ENCODE peak calls at places on chromosomes 12 and 14, in eight cellular contexts. C, V, H, F, Q, M, U and R are unnamed samples.

GRCh38 chr14:101478096-101478495 is 83.2 kb upstream of the DIO3 start:
- DNase-seq in F (no peak), U (no peak), C (no peak), M (no peak), Q (no peak), V (no peak), H (no peak), R (no peak)

GRCh38 chr14:91681116-91681515 is 50.8 kb downstream of the CATSPERB start:
- DNase-seq in H (no peak), Q (no peak), V (no peak), U (no peak), M (no peak), C (no peak), F (no peak), R (no peak)

GRCh38 chr12:53060064-53060720 is 10.3 kb downstream of the TNS2 start:
- DNase-seq in M (no peak), Q (no peak), U (no peak), F (no peak), V (no peak), H (peak), C (no peak), R (no peak)

GRCh38 chr14:61486930-61487495 is 165.6 kb downstream of the PRKCH start:
- DNase-seq in M (no peak), Q (no peak), V (no peak), F (no peak), U (no peak), H (no peak), C (no peak), R (no peak)

GRCh38 chr12:57934804-57935203 is 6.6 kb upstream of the ATP23 start:
- DNase-seq in C (no peak), H (no peak), V (no peak), F (no peak), U (no peak), Q (no peak), M (no peak), R (no peak)

GRCh38 chr12:356276-356988 is 32.7 kb downstream of the KDM5A start:
- DNase-seq in C (no peak), U (no peak), H (no peak), M (peak), F (peak), V (no peak), Q (peak), R (peak)

GRCh38 chr12:21745258-21745657 is 29.2 kb downstream of the KCNJ8 start:
- DNase-seq in F (no peak), M (no peak), U (no peak), V (no peak), Q (no peak), C (no peak), H (no peak), R (no peak)

GRCh38 chr12:114694436-114695304 is 10.7 kb upstream of the TBX3 start:
- DNase-seq in U (no peak), V (no peak), C (no peak), F (no peak), M (no peak), Q (no peak), H (no peak), R (peak)

GRCh38 chr14:92456215-92457017 is 57.2 kb upstream of the RIN3 start:
- DNase-seq in C (no peak), M (peak), V (peak), Q (no peak), U (peak), F (peak), H (peak), R (peak)

GRCh38 chr12:21710944-21711343 is 53.3 kb upstream of the LDHB start:
- DNase-seq in H (no peak), Q (peak), M (no peak), C (no peak), V (no peak), F (peak), U (no peak), R (no peak)

GRCh38 chr12:102399653-102400052 is 80.7 kb downstream of the IGF1 start:
- DNase-seq in F (no peak), V (no peak), Q (no peak), C (no peak), U (no peak), H (no peak), M (no peak), R (no peak)

GRCh38 chr14:36818212-36818611 is 156.6 kb downstream of the PAX9 start:
- DNase-seq in H (no peak), M (no peak), Q (no peak), V (no peak), U (no peak), C (no peak), F (no peak), R (peak)

GRCh38 chr12:17976202-17976601 is 113.8 kb downstream of the RERGL start:
- DNase-seq in V (no peak), H (no peak), C (no peak), M (no peak), Q (no peak), U (no peak), F (peak), R (peak)

GRCh38 chr14:73787760-73788508 is 63.7 kb upstream of the PTGR2 start:
- DNase-seq in F (peak), U (no peak), Q (no peak), M (peak), V (no peak), C (no peak), H (no peak), R (peak)

GRCh38 chr14:101007004-101007614 is 103.6 kb upstream of the RTL1 start:
- DNase-seq in C (no peak), F (no peak), Q (no peak), V (no peak), M (no peak), U (no peak), H (no peak), R (no peak)

GRCh38 chr12:121711925-121712461 is 559 bp upstream of the TMEM120B start:
- DNase-seq in F (no peak), M (no peak), C (no peak), H (peak), U (peak), V (no peak), Q (no peak), R (peak)

GRCh38 chr12:95336387-95337067 is 118.9 kb downstream of the VEZT start:
- DNase-seq in C (no peak), Q (peak), F (peak), H (peak), M (peak), V (peak), U (peak), R (peak)

GRCh38 chr14:55963295-55963694 is 154.9 kb upstream of the PELI2 start:
- DNase-seq in Q (no peak), C (no peak), M (no peak), U (no peak), H (no peak), F (no peak), V (no peak), R (no peak)

GRCh38 chr14:55965851-55966250 is 152.4 kb upstream of the PELI2 start:
- DNase-seq in M (no peak), F (peak), U (no peak), H (no peak), C (no peak), V (no peak), Q (peak), R (no peak)

GRCh38 chr14:55968741-55969140 is 149.5 kb upstream of the PELI2 start:
- DNase-seq in F (peak), V (no peak), U (no peak), M (no peak), Q (no peak), C (no peak), H (no peak), R (no peak)

DNA sequence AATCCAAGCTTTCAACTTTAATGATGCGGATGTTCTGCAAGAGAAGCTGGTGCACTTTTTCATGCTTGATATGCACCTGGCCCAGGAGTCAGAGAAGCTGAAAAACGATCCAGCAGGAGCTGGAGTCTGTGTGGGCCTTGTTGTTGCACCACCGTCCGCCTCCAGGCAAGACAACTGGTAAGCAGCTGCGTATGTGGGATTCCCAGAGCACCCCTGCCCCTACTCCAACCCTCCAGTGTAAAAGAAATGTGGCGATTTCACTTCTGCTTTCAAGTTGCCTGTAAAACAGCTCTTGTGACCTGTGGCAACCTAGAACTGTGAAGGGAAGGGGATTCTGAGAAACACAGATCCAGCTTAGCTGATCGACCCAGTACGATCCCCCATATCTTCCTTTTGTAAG is 154.1 kb upstream of the PELI2 start:
- DNase-seq in Q (no peak), C (no peak), M (no peak), V (no peak), U (no peak), H (no peak), F (no peak), R (no peak)
- H3K4me3 ChIP-seq in Q (no peak), C (no peak), M (no peak), V (no peak), U (no peak), H (no peak), F (no peak), R (no peak)

GRCh38 chr14:96501746-96502620 is at the start of gene PAPOLA:
- DNase-seq in Q (peak), V (peak), M (peak), U (peak), C (peak), H (peak), F (peak), R (peak)
- H3K4me3 ChIP-seq in Q (peak), V (peak), M (peak), U (peak), C (peak), H (peak), F (peak), R (peak)

GRCh38 chr12:100593490-100593889 is 20.0 kb downstream of the GAS2L3 start:
- DNase-seq in V (no peak), C (no peak), U (no peak), Q (no peak), F (peak), H (no peak), M (no peak), R (peak)
- H3K4me3 ChIP-seq in V (peak), C (no peak), U (no peak), Q (peak), F (peak), H (no peak), M (peak), R (no peak)

GRCh38 chr14:105528197-105528858 is 1.9 kb downstream of the TMEM121 start:
- DNase-seq in Q (peak), F (peak), H (peak), M (peak), U (peak), C (peak), V (peak), R (peak)

GRCh38 chr14:105525326-105525725 is 1.1 kb upstream of the TMEM121 start:
- DNase-seq in V (no peak), H (no peak), U (no peak), F (no peak), C (no peak), M (no peak), Q (no peak), R (no peak)

GRCh38 chr14:105526781-105527380 is 498 bp downstream of the TMEM121 start:
- DNase-seq in U (no peak), Q (no peak), C (no peak), V (no peak), F (no peak), H (no peak), M (no peak), R (no peak)

GRCh38 chr14:105527381-105528196 is 1.2 kb downstream of the TMEM121 start:
- DNase-seq in F (no peak), C (no peak), H (no peak), U (no peak), V (no peak), Q (no peak), M (no peak), R (no peak)

GRCh38 chr14:105525861-105526780 is at the start of gene TMEM121:
- DNase-seq in C (peak), F (no peak), H (no peak), V (no peak), M (no peak), U (peak), Q (no peak), R (no peak)
- H3K4me3 ChIP-seq in C (no peak), F (peak), H (peak), V (peak), M (peak), U (peak), Q (peak), R (peak)

GRCh38 chr14:60183138-60183537 is 17.9 kb upstream of the DHRS7 start:
- DNase-seq in U (no peak), H (no peak), Q (no peak), F (no peak), C (no peak), M (no peak), V (no peak), R (no peak)

GRCh38 chr14:60179296-60179924 is 14.2 kb upstream of the DHRS7 start:
- DNase-seq in F (no peak), M (peak), U (no peak), H (no peak), Q (peak), V (peak), C (no peak), R (peak)

GRCh38 chr14:60188115-60188514 is 22.9 kb upstream of the DHRS7 start:
- DNase-seq in V (no peak), U (no peak), F (peak), H (no peak), C (no peak), Q (no peak), M (no peak), R (peak)

GRCh38 chr14:60184597-60185555 is 19.7 kb upstream of the DHRS7 start:
- DNase-seq in U (no peak), Q (no peak), C (no peak), F (no peak), M (no peak), V (no peak), H (no peak), R (no peak)

DNA sequence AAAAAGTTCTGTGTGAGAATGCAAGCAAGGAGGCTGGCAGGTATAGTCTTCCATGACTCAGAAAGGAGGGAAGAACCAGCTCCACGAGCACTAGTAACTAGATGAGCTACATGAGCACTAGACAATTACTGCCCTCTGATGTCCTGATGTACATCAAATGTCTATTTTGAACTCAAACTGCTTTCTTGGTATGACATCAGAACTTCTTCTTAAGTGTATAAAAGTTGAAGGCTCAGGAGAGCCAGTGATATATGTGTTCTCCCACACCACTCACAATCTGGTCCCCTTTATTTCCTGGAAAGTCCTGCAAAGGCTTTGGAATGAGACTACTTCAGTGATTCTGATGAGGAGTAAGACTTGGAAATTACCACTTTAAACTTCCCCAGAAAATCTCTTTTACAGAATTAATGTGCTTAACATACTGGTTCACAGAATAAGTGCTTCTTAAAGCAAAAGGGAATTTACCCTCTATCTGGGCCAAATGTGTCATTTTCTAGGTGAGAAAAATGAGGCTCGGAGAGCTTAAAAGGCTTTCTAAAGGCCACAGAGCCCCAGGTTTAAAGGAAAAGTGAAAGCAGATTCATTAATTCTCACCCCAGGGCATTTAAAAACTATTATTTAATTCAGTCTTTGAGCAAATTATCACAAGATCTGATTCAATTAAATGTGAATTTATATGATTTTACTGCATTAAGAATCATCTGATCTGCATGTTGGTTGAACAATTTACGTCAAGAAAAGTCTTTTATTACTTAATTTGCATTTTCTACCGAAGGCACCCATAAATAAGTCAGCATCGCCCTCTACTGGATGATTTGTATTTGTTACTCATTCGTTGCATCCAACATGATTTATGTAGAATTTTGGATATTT is 18.8 kb upstream of the DHRS7 start:
- DNase-seq in H (no peak), C (peak), F (peak), Q (peak), V (peak), M (peak), U (peak), R (peak)
- H3K4me3 ChIP-seq in H (peak), C (peak), F (peak), Q (no peak), V (peak), M (peak), U (peak), R (peak)

GRCh38 chr14:64979336-64980074 is 7.2 kb upstream of the FNTB start:
- DNase-seq in C (no peak), M (peak), H (no peak), Q (no peak), V (no peak), F (peak), U (no peak), R (no peak)

GRCh38 chr14:64986578-64987571 is at the start of gene FNTB:
- DNase-seq in M (peak), U (peak), F (peak), Q (peak), H (peak), C (peak), V (peak), R (peak)

DNA sequence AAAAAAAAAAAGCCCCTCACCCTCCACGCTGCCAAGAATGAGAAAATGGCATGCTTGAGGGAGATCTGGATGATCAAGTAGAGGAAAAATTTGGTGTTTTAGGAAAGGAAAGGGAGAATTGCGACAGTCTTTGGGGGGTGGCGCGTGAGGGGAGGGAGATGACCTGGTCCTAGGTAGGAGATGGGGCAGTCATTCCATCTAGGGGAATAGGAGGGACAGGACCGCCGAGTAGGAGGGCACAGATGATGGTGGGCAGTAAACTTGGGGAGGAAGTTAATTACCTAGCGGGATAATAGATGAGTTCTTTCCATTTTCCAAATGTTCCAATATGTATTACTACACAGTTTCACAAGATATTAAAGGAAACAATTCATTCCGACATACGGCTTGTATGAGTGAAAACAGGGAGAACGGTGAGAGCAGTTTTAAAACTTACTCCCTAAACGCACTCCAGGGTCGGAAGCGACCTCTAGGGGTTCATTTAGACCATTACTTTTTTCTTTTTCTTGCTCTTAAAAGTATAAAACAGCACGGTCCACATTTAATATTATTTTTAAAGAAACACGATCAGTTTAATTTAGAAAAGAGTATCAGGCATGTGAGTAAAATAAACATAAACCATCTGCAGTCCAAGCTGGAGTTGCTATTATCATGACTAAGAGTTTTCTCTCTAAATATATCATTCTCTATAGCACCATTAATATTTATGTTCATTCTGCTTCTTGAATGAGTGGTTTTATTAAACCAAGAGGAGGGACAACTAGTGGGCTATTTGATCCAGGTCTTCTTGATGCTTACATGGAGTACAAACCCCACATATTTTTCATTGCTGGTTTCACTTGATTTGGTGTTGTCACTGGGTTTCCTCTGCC is 3.0 kb upstream of the FNTB start:
- DNase-seq in F (peak), M (peak), C (no peak), V (no peak), H (no peak), U (peak), Q (no peak), R (peak)
- H3K4me3 ChIP-seq in F (peak), M (no peak), C (peak), V (peak), H (no peak), U (peak), Q (peak), R (no peak)

GRCh38 chr12:10614056-10614370 is 604 bp upstream of the MAGOHB start:
- DNase-seq in Q (no peak), M (no peak), C (no peak), F (peak), U (no peak), V (no peak), H (no peak), R (no peak)
- H3K4me3 ChIP-seq in Q (peak), M (peak), C (peak), F (peak), U (peak), V (peak), H (peak), R (peak)

GRCh38 chr14:21096438-21096837 is 2.0 kb downstream of the ZNF219 start:
- DNase-seq in M (no peak), F (no peak), Q (no peak), H (no peak), U (no peak), C (no peak), V (no peak), R (no peak)

GRCh38 chr14:21098134-21098891 is at the start of gene ZNF219:
- DNase-seq in C (peak), U (peak), V (no peak), M (peak), F (no peak), Q (no peak), H (peak), R (peak)

GRCh38 chr14:21097616-21098133 is 780 bp downstream of the ZNF219 start:
- DNase-seq in Q (no peak), U (no peak), H (peak), C (no peak), M (no peak), F (no peak), V (no peak), R (no peak)

GRCh38 chr14:21095430-21096205 is 2.8 kb downstream of the ZNF219 start:
- DNase-seq in V (no peak), F (peak), M (peak), U (no peak), C (no peak), H (no peak), Q (no peak), R (no peak)

GRCh38 chr14:21096889-21097615 is 1.4 kb downstream of the ZNF219 start:
- DNase-seq in V (no peak), Q (no peak), F (no peak), C (no peak), M (no peak), H (no peak), U (no peak), R (no peak)
- H3K4me3 ChIP-seq in V (peak), Q (peak), F (no peak), C (peak), M (peak), H (peak), U (peak), R (peak)

GRCh38 chr12:4256043-4256826 is 17.3 kb upstream of the CCND2 start:
- DNase-seq in H (no peak), Q (no peak), V (no peak), F (no peak), U (no peak), C (no peak), M (no peak), R (peak)
- H3K4me3 ChIP-seq in H (no peak), Q (no peak), V (no peak), F (no peak), U (no peak), C (no peak), M (no peak), R (no peak)